ENCODE peak calls at places on chromosomes 1 and 21, in six cellular contexts. One of them, this sample, is unnamed.

GRCh38 chr1:209899948-209900347 is 38.1 kb upstream of the SYT14 start:
- DNase-seq in PC-9: no peak
- DNase-seq in T-helper 1 cell: no peak
- DNase-seq in neural crest cell: no peak
- DNase-seq in DMS 273 treated with DMSO at 0.1 percent for 48 hours: no peak
- DNase-seq in WTC11: peak
- DNase-seq in this sample: peak

GRCh38 chr1:114353233-114353632 is 157.8 kb downstream of the TRIM33 start:
- DNase-seq in PC-9: no peak
- DNase-seq in T-helper 1 cell: no peak
- DNase-seq in neural crest cell: no peak
- DNase-seq in DMS 273 treated with DMSO at 0.1 percent for 48 hours: peak
- DNase-seq in WTC11: no peak
- DNase-seq in this sample: peak

GRCh38 chr1:178379807-178380206 is 117.0 kb downstream of the CLEC20A start:
- DNase-seq in PC-9: no peak
- DNase-seq in T-helper 1 cell: no peak
- DNase-seq in neural crest cell: peak
- DNase-seq in DMS 273 treated with DMSO at 0.1 percent for 48 hours: no peak
- DNase-seq in WTC11: peak
- DNase-seq in this sample: peak

GRCh38 chr1:36304970-36305914 is 926 bp upstream of the SH3D21 start:
- DNase-seq in PC-9: no peak
- DNase-seq in T-helper 1 cell: no peak
- DNase-seq in neural crest cell: no peak
- DNase-seq in DMS 273 treated with DMSO at 0.1 percent for 48 hours: no peak
- DNase-seq in WTC11: no peak
- DNase-seq in this sample: no peak

GRCh38 chr1:77509051-77509492 is 173.4 kb downstream of the ZZZ3 start:
- DNase-seq in PC-9: no peak
- DNase-seq in T-helper 1 cell: no peak
- DNase-seq in neural crest cell: no peak
- DNase-seq in DMS 273 treated with DMSO at 0.1 percent for 48 hours: no peak
- DNase-seq in WTC11: no peak
- DNase-seq in this sample: no peak

GRCh38 chr21:36749935-36750578 is 51.1 kb downstream of the SIM2 start:
- DNase-seq in PC-9: no peak
- DNase-seq in T-helper 1 cell: no peak
- DNase-seq in neural crest cell: peak
- DNase-seq in DMS 273 treated with DMSO at 0.1 percent for 48 hours: no peak
- DNase-seq in WTC11: peak
- DNase-seq in this sample: peak

GRCh38 chr1:204077979-204078696 is 5.2 kb downstream of the SOX13 start:
- DNase-seq in PC-9: no peak
- DNase-seq in T-helper 1 cell: no peak
- DNase-seq in neural crest cell: no peak
- DNase-seq in DMS 273 treated with DMSO at 0.1 percent for 48 hours: no peak
- DNase-seq in WTC11: peak
- DNase-seq in this sample: peak

GRCh38 chr1:164601399-164602141 is 42.6 kb downstream of the PBX1 start:
- DNase-seq in PC-9: no peak
- DNase-seq in T-helper 1 cell: no peak
- DNase-seq in neural crest cell: no peak
- DNase-seq in DMS 273 treated with DMSO at 0.1 percent for 48 hours: no peak
- DNase-seq in WTC11: no peak
- DNase-seq in this sample: no peak

GRCh38 chr1:208240698-208241355 is 3.4 kb downstream of the PLXNA2 start:
- DNase-seq in PC-9: no peak
- DNase-seq in T-helper 1 cell: no peak
- DNase-seq in neural crest cell: no peak
- DNase-seq in DMS 273 treated with DMSO at 0.1 percent for 48 hours: no peak
- DNase-seq in WTC11: no peak
- DNase-seq in this sample: no peak

GRCh38 chr1:104531990-104532389 is 782.3 kb downstream of the AMY1C start:
- DNase-seq in PC-9: no peak
- DNase-seq in T-helper 1 cell: no peak
- DNase-seq in neural crest cell: no peak
- DNase-seq in DMS 273 treated with DMSO at 0.1 percent for 48 hours: no peak
- DNase-seq in WTC11: no peak
- DNase-seq in this sample: no peak

GRCh38 chr1:214476958-214477870 is 74.2 kb downstream of the PTPN14 start:
- DNase-seq in PC-9: no peak
- DNase-seq in T-helper 1 cell: no peak
- DNase-seq in neural crest cell: no peak
- DNase-seq in DMS 273 treated with DMSO at 0.1 percent for 48 hours: no peak
- DNase-seq in WTC11: no peak
- DNase-seq in this sample: no peak

GRCh38 chr1:5928714-5929400 is 63.4 kb downstream of the NPHP4 start:
- DNase-seq in PC-9: no peak
- DNase-seq in T-helper 1 cell: no peak
- DNase-seq in neural crest cell: no peak
- DNase-seq in DMS 273 treated with DMSO at 0.1 percent for 48 hours: no peak
- DNase-seq in WTC11: no peak
- DNase-seq in this sample: no peak

GRCh38 chr1:218459878-218460277 is 114.7 kb downstream of the TGFB2 start:
- DNase-seq in PC-9: peak
- DNase-seq in T-helper 1 cell: no peak
- DNase-seq in neural crest cell: no peak
- DNase-seq in DMS 273 treated with DMSO at 0.1 percent for 48 hours: peak
- DNase-seq in WTC11: peak
- DNase-seq in this sample: peak

GRCh38 chr21:29238052-29238966 is 60.4 kb upstream of the BACH1 start:
- DNase-seq in PC-9: no peak
- DNase-seq in T-helper 1 cell: no peak
- DNase-seq in neural crest cell: no peak
- DNase-seq in DMS 273 treated with DMSO at 0.1 percent for 48 hours: no peak
- DNase-seq in WTC11: no peak
- DNase-seq in this sample: no peak

GRCh38 chr1:33021567-33022431 is 14.9 kb downstream of the AK2 start:
- DNase-seq in PC-9: no peak
- DNase-seq in T-helper 1 cell: no peak
- DNase-seq in neural crest cell: no peak
- DNase-seq in DMS 273 treated with DMSO at 0.1 percent for 48 hours: no peak
- DNase-seq in WTC11: no peak
- DNase-seq in this sample: no peak

GRCh38 chr1:152167835-152168534 is 9.0 kb upstream of the RPTN start:
- DNase-seq in PC-9: peak
- DNase-seq in T-helper 1 cell: no peak
- DNase-seq in neural crest cell: no peak
- DNase-seq in DMS 273 treated with DMSO at 0.1 percent for 48 hours: no peak
- DNase-seq in WTC11: no peak
- DNase-seq in this sample: no peak

GRCh38 chr1:20730690-20731056 is 1.8 kb downstream of the SH2D5 start:
- DNase-seq in PC-9: no peak
- DNase-seq in T-helper 1 cell: no peak
- DNase-seq in neural crest cell: no peak
- DNase-seq in DMS 273 treated with DMSO at 0.1 percent for 48 hours: no peak
- DNase-seq in WTC11: no peak
- DNase-seq in this sample: no peak

GRCh38 chr1:8937701-8938100 is 8.0 kb upstream of the CA6 start:
- DNase-seq in PC-9: no peak
- DNase-seq in T-helper 1 cell: no peak
- DNase-seq in neural crest cell: no peak
- DNase-seq in DMS 273 treated with DMSO at 0.1 percent for 48 hours: no peak
- DNase-seq in WTC11: no peak
- DNase-seq in this sample: no peak

GRCh38 chr1:222095606-222096475 is 354.0 kb upstream of the DUSP10 start:
- DNase-seq in PC-9: no peak
- DNase-seq in T-helper 1 cell: peak
- DNase-seq in neural crest cell: peak
- DNase-seq in DMS 273 treated with DMSO at 0.1 percent for 48 hours: no peak
- DNase-seq in WTC11: peak
- DNase-seq in this sample: peak